ENCODE peak calls at places on chromosomes 5 and 9, in five cellular contexts. One of them, this sample, is unnamed.

GRCh38 chr9:124810513-124811355 is 33.8 kb downstream of the OLFML2A start:
- DNase-seq in left ventricle myocardium inferior: no peak
- DNase-seq in astrocyte of the cerebellum: peak
- DNase-seq in lower leg skin: no peak
- DNase-seq in foreskin fibroblast: peak
- DNase-seq in this sample: no peak

GRCh38 chr5:10607023-10607665 is 43.3 kb downstream of the ANKRD33B start:
- DNase-seq in left ventricle myocardium inferior: peak
- DNase-seq in astrocyte of the cerebellum: no peak
- DNase-seq in lower leg skin: peak
- DNase-seq in foreskin fibroblast: peak
- DNase-seq in this sample: no peak

GRCh38 chr5:37212096-37212495 is 37.1 kb downstream of the CPLANE1 start:
- DNase-seq in left ventricle myocardium inferior: no peak
- DNase-seq in astrocyte of the cerebellum: no peak
- DNase-seq in lower leg skin: no peak
- DNase-seq in foreskin fibroblast: no peak
- DNase-seq in this sample: no peak

GRCh38 chr9:121686930-121687541 is 35.6 kb downstream of the DAB2IP start:
- DNase-seq in left ventricle myocardium inferior: peak
- DNase-seq in astrocyte of the cerebellum: peak
- DNase-seq in lower leg skin: peak
- DNase-seq in foreskin fibroblast: peak
- DNase-seq in this sample: no peak

GRCh38 chr9:93071464-93071863 is 13.0 kb downstream of the SUSD3 start:
- DNase-seq in left ventricle myocardium inferior: no peak
- DNase-seq in astrocyte of the cerebellum: no peak
- DNase-seq in lower leg skin: no peak
- DNase-seq in foreskin fibroblast: peak
- DNase-seq in this sample: no peak

GRCh38 chr9:34568133-34568532 is 21.4 kb downstream of the CNTFR start:
- DNase-seq in left ventricle myocardium inferior: no peak
- DNase-seq in astrocyte of the cerebellum: no peak
- DNase-seq in lower leg skin: no peak
- DNase-seq in foreskin fibroblast: no peak
- DNase-seq in this sample: no peak

GRCh38 chr9:104009853-104010252 is 84.3 kb upstream of the SMC2 start:
- DNase-seq in left ventricle myocardium inferior: no peak
- DNase-seq in astrocyte of the cerebellum: no peak
- DNase-seq in lower leg skin: no peak
- DNase-seq in foreskin fibroblast: no peak
- DNase-seq in this sample: no peak

GRCh38 chr9:93671030-93671358 is 94.6 kb downstream of the PHF2 start:
- DNase-seq in left ventricle myocardium inferior: peak
- DNase-seq in astrocyte of the cerebellum: no peak
- DNase-seq in lower leg skin: no peak
- DNase-seq in foreskin fibroblast: no peak
- DNase-seq in this sample: no peak

GRCh38 chr5:149646564-149646963 is 65.3 kb downstream of the ARHGEF37 start:
- DNase-seq in left ventricle myocardium inferior: no peak
- DNase-seq in astrocyte of the cerebellum: no peak
- DNase-seq in lower leg skin: peak
- DNase-seq in foreskin fibroblast: no peak
- DNase-seq in this sample: no peak

GRCh38 chr5:30502277-30502676 is 691.2 kb upstream of the CDH6 start:
- DNase-seq in left ventricle myocardium inferior: no peak
- DNase-seq in astrocyte of the cerebellum: peak
- DNase-seq in lower leg skin: no peak
- DNase-seq in foreskin fibroblast: peak
- DNase-seq in this sample: no peak

GRCh38 chr5:121640298-121640697 is 211.4 kb upstream of the FTMT start:
- DNase-seq in left ventricle myocardium inferior: no peak
- DNase-seq in astrocyte of the cerebellum: no peak
- DNase-seq in lower leg skin: no peak
- DNase-seq in foreskin fibroblast: no peak
- DNase-seq in this sample: no peak

GRCh38 chr9:31136524-31136923 is 1247.9 kb upstream of the ACO1 start:
- DNase-seq in left ventricle myocardium inferior: no peak
- DNase-seq in astrocyte of the cerebellum: no peak
- DNase-seq in lower leg skin: no peak
- DNase-seq in foreskin fibroblast: no peak
- DNase-seq in this sample: no peak

GRCh38 chr5:83834306-83834705 is 113.7 kb upstream of the HAPLN1 start:
- DNase-seq in left ventricle myocardium inferior: no peak
- DNase-seq in astrocyte of the cerebellum: no peak
- DNase-seq in lower leg skin: no peak
- DNase-seq in foreskin fibroblast: no peak
- DNase-seq in this sample: no peak

GRCh38 chr9:28782630-28783029 is 1209.3 kb upstream of the C9orf72 start:
- DNase-seq in left ventricle myocardium inferior: no peak
- DNase-seq in astrocyte of the cerebellum: no peak
- DNase-seq in lower leg skin: no peak
- DNase-seq in foreskin fibroblast: peak
- DNase-seq in this sample: no peak

GRCh38 chr9:101795147-101795546 is 56.7 kb upstream of the GRIN3A start:
- DNase-seq in left ventricle myocardium inferior: no peak
- DNase-seq in astrocyte of the cerebellum: no peak
- DNase-seq in lower leg skin: no peak
- DNase-seq in foreskin fibroblast: no peak
- DNase-seq in this sample: no peak

GRCh38 chr9:108484468-108484867 is 371.3 kb downstream of the ACTL7B start:
- DNase-seq in left ventricle myocardium inferior: no peak
- DNase-seq in astrocyte of the cerebellum: no peak
- DNase-seq in lower leg skin: no peak
- DNase-seq in foreskin fibroblast: no peak
- DNase-seq in this sample: no peak

GRCh38 chr5:11878846-11879245 is 25.4 kb downstream of the CTNND2 start:
- DNase-seq in left ventricle myocardium inferior: no peak
- DNase-seq in astrocyte of the cerebellum: no peak
- DNase-seq in lower leg skin: no peak
- DNase-seq in foreskin fibroblast: no peak
- DNase-seq in this sample: no peak

GRCh38 chr9:6566409-6567139 is 79.0 kb downstream of the GLDC start:
- DNase-seq in left ventricle myocardium inferior: no peak
- DNase-seq in astrocyte of the cerebellum: peak
- DNase-seq in lower leg skin: no peak
- DNase-seq in foreskin fibroblast: peak
- DNase-seq in this sample: peak

GRCh38 chr5:82092-82491 is 9.9 kb upstream of the PLEKHG4B start:
- DNase-seq in left ventricle myocardium inferior: no peak
- DNase-seq in astrocyte of the cerebellum: peak
- DNase-seq in lower leg skin: peak
- DNase-seq in foreskin fibroblast: no peak
- DNase-seq in this sample: no peak

GRCh38 chr5:50583621-50584020 is 82.8 kb upstream of the PARP8 start:
- DNase-seq in left ventricle myocardium inferior: no peak
- DNase-seq in astrocyte of the cerebellum: no peak
- DNase-seq in lower leg skin: no peak
- DNase-seq in foreskin fibroblast: no peak
- DNase-seq in this sample: no peak

GRCh38 chr5:171647043-171647899 is 138.3 kb upstream of the SMIM23 start:
- DNase-seq in left ventricle myocardium inferior: no peak
- DNase-seq in astrocyte of the cerebellum: peak
- DNase-seq in lower leg skin: no peak
- DNase-seq in foreskin fibroblast: no peak
- DNase-seq in this sample: peak

GRCh38 chr5:16934123-16934522 is 2.0 kb downstream of the MYO10 start:
- DNase-seq in left ventricle myocardium inferior: peak
- DNase-seq in astrocyte of the cerebellum: no peak
- DNase-seq in lower leg skin: peak
- DNase-seq in foreskin fibroblast: peak
- DNase-seq in this sample: peak

GRCh38 chr5:143837306-143837848 is 25.4 kb downstream of the HMHB1 start:
- DNase-seq in left ventricle myocardium inferior: no peak
- DNase-seq in astrocyte of the cerebellum: peak
- DNase-seq in lower leg skin: no peak
- DNase-seq in foreskin fibroblast: peak
- DNase-seq in this sample: peak

GRCh38 chr9:30846644-30847043 is 1537.8 kb upstream of the ACO1 start:
- DNase-seq in left ventricle myocardium inferior: no peak
- DNase-seq in astrocyte of the cerebellum: no peak
- DNase-seq in lower leg skin: no peak
- DNase-seq in foreskin fibroblast: no peak
- DNase-seq in this sample: no peak

GRCh38 chr5:126472538-126472889 is 49.3 kb downstream of the GRAMD2B start:
- DNase-seq in left ventricle myocardium inferior: no peak
- DNase-seq in astrocyte of the cerebellum: no peak
- DNase-seq in lower leg skin: no peak
- DNase-seq in foreskin fibroblast: no peak
- DNase-seq in this sample: no peak

GRCh38 chr5:150710165-150710564 is 9.3 kb upstream of the RBM22 start:
- DNase-seq in left ventricle myocardium inferior: no peak
- DNase-seq in astrocyte of the cerebellum: no peak
- DNase-seq in lower leg skin: no peak
- DNase-seq in foreskin fibroblast: no peak
- DNase-seq in this sample: no peak

GRCh38 chr5:159005062-159005461 is 94.7 kb downstream of the EBF1 start:
- DNase-seq in left ventricle myocardium inferior: no peak
- DNase-seq in astrocyte of the cerebellum: no peak
- DNase-seq in lower leg skin: no peak
- DNase-seq in foreskin fibroblast: no peak
- DNase-seq in this sample: no peak

DNA sequence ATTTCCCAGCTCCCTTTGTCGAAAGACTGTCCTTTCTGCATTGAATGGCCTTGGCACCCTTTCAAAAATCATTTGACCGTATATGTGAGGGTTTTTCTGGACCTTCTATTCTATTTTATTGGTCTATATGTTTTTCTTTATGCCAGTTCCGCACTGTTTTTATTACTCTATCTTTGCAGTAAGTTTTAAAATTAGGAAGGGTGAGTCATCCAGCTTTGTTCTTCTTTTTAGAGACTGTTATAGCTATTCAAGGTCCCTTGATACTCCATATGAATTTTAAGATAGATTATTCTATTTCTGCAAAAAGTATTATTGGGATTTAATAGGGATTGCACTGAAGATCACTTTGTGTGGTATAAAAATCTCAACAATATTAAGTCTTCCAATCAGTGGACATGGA is 44.2 kb upstream of the STARD4 start:
- DNase-seq in left ventricle myocardium inferior: no peak
- DNase-seq in astrocyte of the cerebellum: no peak
- DNase-seq in lower leg skin: no peak
- DNase-seq in foreskin fibroblast: no peak
- DNase-seq in this sample: no peak
- TF ChIP-seq CTCF in left ventricle myocardium inferior: no peak
- TF ChIP-seq CTCF in astrocyte of the cerebellum: no peak
- TF ChIP-seq CTCF in lower leg skin: no peak
- TF ChIP-seq CTCF in foreskin fibroblast: no peak
- TF ChIP-seq CTCF in this sample: no peak

GRCh38 chr5:176608937-176609723 is 826 bp downstream of the GPRIN1 start:
- DNase-seq in left ventricle myocardium inferior: no peak
- DNase-seq in astrocyte of the cerebellum: no peak
- DNase-seq in lower leg skin: no peak
- DNase-seq in foreskin fibroblast: peak
- DNase-seq in this sample: no peak
- H3K4me3 ChIP-seq in left ventricle myocardium inferior: peak
- H3K4me3 ChIP-seq in astrocyte of the cerebellum: peak
- H3K4me3 ChIP-seq in lower leg skin: no peak
- H3K4me3 ChIP-seq in foreskin fibroblast: peak
- H3K4me3 ChIP-seq in this sample: peak

GRCh38 chr9:106980551-106981101 is 117.7 kb downstream of the ZNF462 start:
- DNase-seq in left ventricle myocardium inferior: no peak
- DNase-seq in astrocyte of the cerebellum: no peak
- DNase-seq in lower leg skin: no peak
- DNase-seq in foreskin fibroblast: no peak
- DNase-seq in this sample: no peak

GRCh38 chr9:106981396-106982287 is 118.7 kb downstream of the ZNF462 start:
- DNase-seq in left ventricle myocardium inferior: no peak
- DNase-seq in astrocyte of the cerebellum: no peak
- DNase-seq in lower leg skin: no peak
- DNase-seq in foreskin fibroblast: no peak
- DNase-seq in this sample: no peak

GRCh38 chr9:106974341-106974740 is 111.4 kb downstream of the ZNF462 start:
- DNase-seq in left ventricle myocardium inferior: no peak
- DNase-seq in astrocyte of the cerebellum: no peak
- DNase-seq in lower leg skin: no peak
- DNase-seq in foreskin fibroblast: no peak
- DNase-seq in this sample: no peak

GRCh38 chr9:106970976-106971457 is 108.1 kb downstream of the ZNF462 start:
- DNase-seq in left ventricle myocardium inferior: no peak
- DNase-seq in astrocyte of the cerebellum: no peak
- DNase-seq in lower leg skin: no peak
- DNase-seq in foreskin fibroblast: no peak
- DNase-seq in this sample: no peak

DNA sequence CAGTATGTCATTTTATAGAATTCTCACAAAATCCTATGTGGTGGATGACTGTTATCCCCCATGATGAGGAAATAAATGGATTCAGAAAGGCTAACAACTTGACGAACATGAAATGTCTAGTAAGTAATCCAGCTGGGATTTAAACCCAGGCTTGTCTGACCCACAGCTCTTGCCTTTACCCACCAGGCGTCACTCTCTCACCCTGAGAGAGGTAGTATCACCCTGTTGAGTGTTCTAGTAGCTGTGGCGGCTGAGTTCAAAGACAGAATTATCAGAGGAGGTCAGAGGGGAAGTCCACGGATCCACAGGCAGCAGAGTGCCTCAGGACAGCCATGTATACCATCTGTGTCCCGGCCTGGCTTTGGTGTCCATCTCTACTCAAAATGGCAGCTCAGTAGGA is 113.8 kb downstream of the ZNF462 start:
- DNase-seq in left ventricle myocardium inferior: no peak
- DNase-seq in astrocyte of the cerebellum: no peak
- DNase-seq in lower leg skin: no peak
- DNase-seq in foreskin fibroblast: no peak
- DNase-seq in this sample: no peak
- TF ChIP-seq CTCF in left ventricle myocardium inferior: no peak
- TF ChIP-seq CTCF in astrocyte of the cerebellum: no peak
- TF ChIP-seq CTCF in lower leg skin: no peak
- TF ChIP-seq CTCF in foreskin fibroblast: no peak
- TF ChIP-seq CTCF in this sample: no peak

DNA sequence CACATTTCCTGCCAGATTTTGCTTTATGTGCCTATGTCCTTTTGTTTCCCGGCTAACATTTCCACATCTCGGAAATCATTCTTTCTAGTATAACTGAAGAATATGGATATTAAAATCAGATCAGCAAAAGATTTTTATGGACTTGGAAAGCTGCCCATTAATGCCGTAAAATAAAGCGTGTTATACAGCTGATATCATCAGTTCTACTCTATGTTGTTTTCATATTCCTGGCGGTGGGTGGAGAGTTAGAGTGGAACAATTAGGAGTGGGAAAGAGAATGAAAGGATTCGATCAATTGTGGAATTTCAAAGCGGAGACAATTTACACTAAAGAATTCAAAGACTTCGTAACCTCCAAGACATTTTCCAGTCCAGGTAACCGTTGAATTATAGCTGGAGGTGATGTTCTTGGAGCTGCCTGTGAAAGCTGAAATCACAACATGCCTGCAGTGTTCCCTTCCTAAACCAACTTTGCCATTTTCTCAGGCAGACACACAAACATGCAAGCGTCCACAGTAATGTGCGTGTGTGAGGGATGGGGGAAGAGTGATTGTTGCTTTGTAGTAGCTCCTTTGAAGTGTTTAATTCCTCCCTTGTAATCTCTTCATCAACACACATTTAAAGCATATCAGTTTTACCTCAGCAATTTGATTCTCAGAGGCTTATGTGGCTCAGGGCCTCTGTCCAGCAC is 543.9 kb downstream of the RAB3C start:
- DNase-seq in left ventricle myocardium inferior: no peak
- DNase-seq in astrocyte of the cerebellum: no peak
- DNase-seq in lower leg skin: no peak
- DNase-seq in foreskin fibroblast: peak
- DNase-seq in this sample: no peak
- H3K4me3 ChIP-seq in left ventricle myocardium inferior: peak
- H3K4me3 ChIP-seq in astrocyte of the cerebellum: no peak
- H3K4me3 ChIP-seq in lower leg skin: no peak
- H3K4me3 ChIP-seq in foreskin fibroblast: peak
- H3K4me3 ChIP-seq in this sample: peak